ENCODE peak calls at places on chromosomes 2 and 18, in four cellular contexts. One of them, this sample, is unnamed.

GRCh38 chr2:218961651-218962570 is 2.4 kb downstream of the CDK5R2 start:
- DNase-seq in Caco-2: peak; percentile 30
- DNase-seq in fibroblast of the aortic adventitia: no peak
- DNase-seq in uterus: no peak
- DNase-seq in this sample: peak; percentile 59

GRCh38 chr2:240769096-240769495 is 50.9 kb downstream of the KIF1A start:
- DNase-seq in uterus: no peak
- DNase-seq in fibroblast of the aortic adventitia: no peak
- DNase-seq in Caco-2: no peak
- DNase-seq in this sample: no peak

GRCh38 chr2:109647636-109648035 is 33.5 kb downstream of the SOWAHC start:
- DNase-seq in Caco-2: no peak
- DNase-seq in uterus: no peak
- DNase-seq in fibroblast of the aortic adventitia: peak; percentile 51
- DNase-seq in this sample: peak; percentile 42

GRCh38 chr2:173407176-173407575 is 52.5 kb downstream of the CDCA7 start:
- DNase-seq in uterus: no peak
- DNase-seq in fibroblast of the aortic adventitia: no peak
- DNase-seq in Caco-2: no peak
- DNase-seq in this sample: no peak

GRCh38 chr18:56565059-56565458 is 73.3 kb downstream of the TXNL1 start:
- DNase-seq in Caco-2: no peak
- DNase-seq in fibroblast of the aortic adventitia: no peak
- DNase-seq in uterus: no peak
- DNase-seq in this sample: peak; percentile 5

GRCh38 chr2:235493775-235494715 is at the start of gene AGAP1:
- DNase-seq in uterus: peak; percentile 87
- DNase-seq in fibroblast of the aortic adventitia: peak; percentile 82
- DNase-seq in Caco-2: peak; percentile 87
- DNase-seq in this sample: peak; percentile 94

GRCh38 chr2:27960237-27960912 is 69.8 kb downstream of the BABAM2 start:
- DNase-seq in fibroblast of the aortic adventitia: peak; percentile 95
- DNase-seq in uterus: no peak
- DNase-seq in Caco-2: no peak
- DNase-seq in this sample: peak; percentile 92

GRCh38 chr2:15561574-15562344 is 625 bp upstream of the NBAS start:
- DNase-seq in Caco-2: peak; percentile 24
- DNase-seq in fibroblast of the aortic adventitia: peak; percentile 61
- DNase-seq in uterus: peak; percentile 40
- DNase-seq in this sample: peak; percentile 82

GRCh38 chr18:24986611-24987270 is 365.2 kb downstream of the ZNF521 start:
- DNase-seq in Caco-2: no peak
- DNase-seq in fibroblast of the aortic adventitia: peak; percentile 16
- DNase-seq in uterus: no peak
- DNase-seq in this sample: no peak
- H3K4me3 ChIP-seq in Caco-2: no peak overlapping the region
- H3K4me3 ChIP-seq in fibroblast of the aortic adventitia: no peak overlapping the region
- H3K4me3 ChIP-seq in uterus: no peak overlapping the region
- H3K4me3 ChIP-seq in this sample: no peak overlapping the region

DNA sequence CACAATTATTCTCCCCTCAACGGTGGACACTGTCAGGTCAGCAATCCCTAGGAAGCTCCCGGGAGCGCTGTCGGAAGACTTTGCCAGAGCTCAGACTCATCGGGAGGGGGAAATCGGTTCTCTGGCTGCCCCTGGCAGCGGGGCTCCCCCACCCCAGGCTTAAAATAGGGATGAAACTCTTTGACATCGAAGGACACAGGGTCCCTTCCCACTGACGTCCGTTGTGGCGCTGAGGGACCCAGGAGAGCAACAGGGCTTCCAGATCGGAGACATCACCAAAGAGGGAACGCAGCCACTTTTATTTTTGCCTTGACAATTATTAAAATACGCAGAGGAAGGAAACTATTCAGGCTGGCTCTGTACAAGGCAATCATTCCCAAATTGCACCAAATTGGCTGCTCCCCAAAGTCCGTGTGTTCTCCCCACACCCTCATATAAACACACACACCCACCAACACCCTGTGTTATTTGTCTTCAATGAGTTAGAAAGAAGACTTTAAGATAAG is 249.0 kb downstream of the CDH20 start:
- DNase-seq in uterus: no peak
- DNase-seq in Caco-2: no peak
- DNase-seq in fibroblast of the aortic adventitia: peak; percentile 55
- DNase-seq in this sample: no peak
- TF ChIP-seq CTCF in uterus: no peak
- TF ChIP-seq CTCF in Caco-2: no peak
- TF ChIP-seq CTCF in fibroblast of the aortic adventitia: no peak
- TF ChIP-seq CTCF in this sample: no peak

GRCh38 chr2:239275871-239276812 is 124.7 kb downstream of the HDAC4 start:
- DNase-seq in uterus: peak; percentile 65
- DNase-seq in Caco-2: no peak
- DNase-seq in fibroblast of the aortic adventitia: peak; percentile 78
- DNase-seq in this sample: peak; percentile 55

GRCh38 chr2:239273280-239274234 is 127.3 kb downstream of the HDAC4 start:
- DNase-seq in uterus: peak; percentile 17
- DNase-seq in Caco-2: no peak
- DNase-seq in fibroblast of the aortic adventitia: no peak
- DNase-seq in this sample: no peak

GRCh38 chr2:239272626-239273025 is 128.2 kb downstream of the HDAC4 start:
- DNase-seq in fibroblast of the aortic adventitia: no peak
- DNase-seq in uterus: peak; percentile 8
- DNase-seq in Caco-2: no peak
- DNase-seq in this sample: no peak

GRCh38 chr2:239275037-239275685 is 125.7 kb downstream of the HDAC4 start:
- DNase-seq in fibroblast of the aortic adventitia: peak; percentile 96
- DNase-seq in Caco-2: no peak
- DNase-seq in uterus: peak; percentile 63
- DNase-seq in this sample: no peak

GRCh38 chr2:239274391-239275001 is 126.3 kb downstream of the HDAC4 start:
- DNase-seq in uterus: peak; percentile 55
- DNase-seq in Caco-2: no peak
- DNase-seq in fibroblast of the aortic adventitia: peak; percentile 64
- DNase-seq in this sample: no peak
- H3K4me3 ChIP-seq in uterus: no peak overlapping the region
- H3K4me3 ChIP-seq in Caco-2: no peak overlapping the region
- H3K4me3 ChIP-seq in fibroblast of the aortic adventitia: peak overlapping the region; percentile 28
- H3K4me3 ChIP-seq in this sample: no peak overlapping the region

GRCh38 chr2:142991295-142991694 is 113.8 kb downstream of the KYNU start:
- DNase-seq in Caco-2: no peak
- DNase-seq in uterus: no peak
- DNase-seq in fibroblast of the aortic adventitia: no peak
- DNase-seq in this sample: no peak

GRCh38 chr2:142992843-142993242 is 115.4 kb downstream of the KYNU start:
- DNase-seq in fibroblast of the aortic adventitia: no peak
- DNase-seq in Caco-2: no peak
- DNase-seq in uterus: no peak
- DNase-seq in this sample: no peak

GRCh38 chr2:142984657-142985056 is 107.2 kb downstream of the KYNU start:
- DNase-seq in fibroblast of the aortic adventitia: no peak
- DNase-seq in uterus: no peak
- DNase-seq in Caco-2: no peak
- DNase-seq in this sample: no peak

GRCh38 chr2:142989276-142990204 is 112.1 kb downstream of the KYNU start:
- DNase-seq in Caco-2: no peak
- DNase-seq in uterus: no peak
- DNase-seq in fibroblast of the aortic adventitia: peak; percentile 68
- DNase-seq in this sample: peak; percentile 57
- TF ChIP-seq CTCF in Caco-2: peak; percentile 27
- TF ChIP-seq CTCF in uterus: peak; percentile 15
- TF ChIP-seq CTCF in fibroblast of the aortic adventitia: peak; percentile 48
- TF ChIP-seq CTCF in this sample: peak; percentile 49

GRCh38 chr2:19350678-19351401 is 7.6 kb downstream of the OSR1 start:
- DNase-seq in fibroblast of the aortic adventitia: peak; percentile 12
- DNase-seq in Caco-2: no peak
- DNase-seq in uterus: no peak
- DNase-seq in this sample: no peak

GRCh38 chr2:19351499-19351898 is 6.9 kb downstream of the OSR1 start:
- DNase-seq in uterus: no peak
- DNase-seq in fibroblast of the aortic adventitia: no peak
- DNase-seq in Caco-2: no peak
- DNase-seq in this sample: no peak

GRCh38 chr2:19353721-19354050 is 4.7 kb downstream of the OSR1 start:
- DNase-seq in uterus: no peak
- DNase-seq in Caco-2: no peak
- DNase-seq in fibroblast of the aortic adventitia: no peak
- DNase-seq in this sample: no peak

GRCh38 chr2:19352946-19353720 is 5.3 kb downstream of the OSR1 start:
- DNase-seq in fibroblast of the aortic adventitia: peak; percentile 51
- DNase-seq in uterus: no peak
- DNase-seq in Caco-2: no peak
- DNase-seq in this sample: no peak

DNA sequence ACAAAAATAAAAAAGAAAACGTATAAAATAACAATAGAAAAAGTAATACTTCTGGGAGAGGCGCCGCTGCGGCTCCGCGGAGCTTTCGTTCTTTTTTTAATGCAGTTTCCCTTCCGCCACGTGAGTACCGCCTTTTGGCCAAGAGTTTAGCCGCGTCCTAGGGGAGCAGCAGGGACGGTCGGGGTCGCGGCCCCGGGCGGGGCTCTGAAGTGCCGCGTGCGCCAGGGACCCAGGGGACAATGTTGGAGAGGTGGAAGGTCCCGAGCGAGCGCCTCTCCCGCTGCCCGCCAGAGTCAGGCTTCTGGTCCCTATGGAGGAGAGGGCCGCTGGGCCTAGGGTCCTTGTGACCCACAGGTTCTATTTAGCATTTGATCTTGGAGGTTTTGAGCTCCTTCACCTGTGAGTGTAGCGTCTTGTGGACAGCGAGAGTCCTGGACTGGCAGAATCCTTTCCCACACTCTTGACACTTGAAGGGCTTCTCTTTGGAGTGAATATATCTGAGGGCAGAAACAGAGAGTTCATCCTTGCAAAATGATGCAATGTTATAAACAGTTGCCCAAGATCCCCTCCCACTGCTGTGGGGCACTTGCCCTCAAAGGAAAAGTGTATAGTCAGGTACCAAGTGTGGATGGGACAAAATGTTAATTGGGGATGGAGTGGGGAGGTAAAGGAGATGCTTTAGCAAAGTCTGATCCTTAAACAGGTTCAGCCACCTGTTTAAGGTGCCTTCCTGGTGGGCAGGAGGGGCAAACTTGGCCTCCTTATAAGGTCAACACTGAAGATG is 6.3 kb downstream of the OSR1 start:
- DNase-seq in fibroblast of the aortic adventitia: peak; percentile 49
- DNase-seq in Caco-2: no peak
- DNase-seq in uterus: no peak
- DNase-seq in this sample: no peak
- H3K4me3 ChIP-seq in fibroblast of the aortic adventitia: peak overlapping the region; percentile 83
- H3K4me3 ChIP-seq in Caco-2: no peak overlapping the region
- H3K4me3 ChIP-seq in uterus: no peak overlapping the region
- H3K4me3 ChIP-seq in this sample: no peak overlapping the region

DNA sequence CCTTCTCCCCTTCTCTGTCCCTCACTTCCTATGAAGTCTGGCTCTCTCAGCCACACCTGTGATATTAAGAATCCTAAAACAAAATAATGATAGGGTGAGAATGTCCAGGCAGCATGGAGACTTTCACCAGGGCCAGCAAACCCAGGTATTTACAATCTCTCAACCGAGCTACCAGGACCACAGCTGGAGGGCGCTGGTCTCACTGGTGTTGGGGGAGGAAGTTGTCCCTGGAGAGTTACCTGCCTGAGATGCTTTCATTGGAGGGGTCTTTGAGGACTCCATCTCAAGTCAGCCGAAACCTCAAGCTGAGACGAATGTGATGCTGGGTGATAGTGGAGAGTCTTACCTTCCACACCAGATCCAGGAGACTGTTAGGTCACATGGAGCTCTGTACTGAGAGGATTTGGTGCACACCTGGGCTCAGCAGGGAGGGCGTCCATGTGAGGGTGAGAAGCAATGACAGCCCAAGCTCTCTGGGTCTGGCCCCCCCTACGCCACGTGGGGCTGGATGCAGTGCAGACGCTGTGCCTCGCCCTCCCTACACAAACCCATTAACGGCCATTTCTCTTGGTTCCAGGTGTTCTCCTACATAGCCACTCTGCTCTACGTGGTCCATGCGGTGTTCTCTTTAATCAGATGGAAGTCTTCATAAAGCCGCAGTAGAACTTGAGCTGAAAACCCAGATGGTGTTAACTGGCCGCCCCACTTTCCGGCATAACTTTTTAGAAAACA is 27.5 kb downstream of the MAL start:
- DNase-seq in fibroblast of the aortic adventitia: no peak
- DNase-seq in Caco-2: no peak
- DNase-seq in uterus: no peak
- DNase-seq in this sample: no peak
- TF ChIP-seq CTCF in fibroblast of the aortic adventitia: no peak
- TF ChIP-seq CTCF in Caco-2: no peak
- TF ChIP-seq CTCF in uterus: no peak
- TF ChIP-seq CTCF in this sample: no peak

This sample was measured in cardiac muscle cell.